ENCODE peak calls at places on chromosomes 6 and 20, in five cellular contexts. D is uterus, G is endothelial cell of umbilical vein, F is breast epithelium, U is stomach. H is an unnamed sample.

GRCh38 chr20:38021373-38021772 is 11.9 kb downstream of the TTI1 start:
- DNase-seq in D (no peak), G (no peak), F (no peak), U (no peak), H (no peak)

GRCh38 chr20:1242530-1242929 is 16.7 kb downstream of the RAD21L1 start:
- DNase-seq in U (no peak), D (no peak), G (peak; percentile 80), F (no peak), H (no peak)

GRCh38 chr6:42179956-42180335 is 6.8 kb downstream of the GUCA1A start:
- DNase-seq in G (no peak), D (no peak), F (no peak), U (no peak), H (no peak)

GRCh38 chr6:16334671-16335070 is 96.3 kb downstream of the GMPR start:
- DNase-seq in U (no peak), D (peak; percentile 90), G (no peak), F (no peak), H (peak; percentile 23)

GRCh38 chr6:26234421-26235239 is 130.4 kb upstream of the BTN3A2 start:
- DNase-seq in F (peak; percentile 65), U (peak; percentile 66), D (peak; percentile 75), G (peak; percentile 89), H (peak; percentile 95)

GRCh38 chr20:17765017-17765416 is 65.3 kb downstream of the BANF2 start:
- DNase-seq in D (no peak), G (no peak), F (no peak), U (no peak), H (no peak)

GRCh38 chr6:134814076-134814709 is 135.7 kb downstream of the ALDH8A1 start:
- DNase-seq in F (no peak), G (no peak), U (no peak), D (no peak), H (no peak)

GRCh38 chr6:158043586-158044524 is 62.2 kb downstream of the SYNJ2 start:
- DNase-seq in U (peak; percentile 55), D (no peak), G (no peak), F (no peak), H (peak; percentile 20)

GRCh38 chr20:63503524-63503923 is 4.6 kb upstream of the EEF1A2 start:
- DNase-seq in U (no peak), F (no peak), G (no peak), D (no peak), H (no peak)

GRCh38 chr6:42693725-42694323 is 28.6 kb downstream of the PRPH2 start:
- DNase-seq in G (no peak), U (no peak), F (no peak), D (no peak), H (no peak)

GRCh38 chr6:52304917-52305316 is 20.4 kb upstream of the MCM3 start:
- DNase-seq in U (no peak), D (no peak), F (no peak), G (no peak), H (no peak)

GRCh38 chr6:42260972-42261371 is 43.3 kb upstream of the MRPS10 start:
- DNase-seq in G (no peak), D (peak; percentile 58), F (no peak), U (no peak), H (peak; percentile 20)

GRCh38 chr6:25056130-25056529 is 120.4 kb upstream of the RIPOR2 start:
- DNase-seq in F (no peak), U (no peak), D (no peak), G (no peak), H (no peak)

GRCh38 chr6:43786664-43787329 is 16.8 kb downstream of the VEGFA start:
- DNase-seq in D (no peak), G (no peak), U (no peak), F (no peak), H (no peak)

GRCh38 chr6:154792761-154793160 is 59.5 kb downstream of the SCAF8 start:
- DNase-seq in F (no peak), U (no peak), G (no peak), D (no peak), H (no peak)

GRCh38 chr20:7938058-7938457 is 2.2 kb downstream of the HAO1 start:
- DNase-seq in D (no peak), U (no peak), F (no peak), G (no peak), H (no peak)

GRCh38 chr20:59933296-59933848 is at the start of gene SYCP2:
- DNase-seq in G (no peak), U (peak; percentile 61), F (peak; percentile 63), D (peak; percentile 30), H (peak; percentile 50)

GRCh38 chr6:13152804-13153203 is 175.5 kb downstream of the TBC1D7 start:
- DNase-seq in U (no peak), D (no peak), G (no peak), F (no peak), H (no peak)

GRCh38 chr20:21323640-21324039 is 20.5 kb downstream of the XRN2 start:
- DNase-seq in D (no peak), G (peak; percentile 89), F (no peak), U (no peak), H (peak; percentile 41)

GRCh38 chr6:166987930-166988329 is 11.3 kb upstream of the CEP43 start:
- DNase-seq in D (no peak), F (no peak), U (no peak), G (peak; percentile 7), H (no peak)

GRCh38 chr6:104003803-104004516 is 855.8 kb downstream of the HACE1 start:
- DNase-seq in F (no peak), U (no peak), D (no peak), G (no peak), H (no peak)

GRCh38 chr6:25138024-25138696 is 141.0 kb upstream of the CARMIL1 start:
- DNase-seq in D (peak; percentile 79), F (no peak), G (peak; percentile 84), U (peak; percentile 51), H (peak; percentile 84)

GRCh38 chr20:31861346-31862156 is 8.8 kb downstream of the DUSP15 start:
- DNase-seq in G (peak; percentile 56), D (peak; percentile 49), U (peak; percentile 58), F (peak; percentile 58), H (peak; percentile 66)

GRCh38 chr20:60869032-60869550 is 383.0 kb upstream of the CDH4 start:
- DNase-seq in U (no peak), D (no peak), G (no peak), F (no peak), H (no peak)

GRCh38 chr6:20569000-20569610 is 34.8 kb downstream of the CDKAL1 start:
- DNase-seq in G (no peak), D (no peak), U (no peak), F (no peak), H (no peak)

GRCh38 chr6:89313006-89313405 is 2.1 kb downstream of the GABRR2 start:
- DNase-seq in G (peak; percentile 32), U (no peak), F (no peak), D (no peak), H (no peak)

GRCh38 chr6:43478008-43478372 is 620 bp downstream of the TJAP1 start:
- DNase-seq in U (no peak), F (no peak), G (no peak), D (no peak), H (peak; percentile 63)

DNA sequence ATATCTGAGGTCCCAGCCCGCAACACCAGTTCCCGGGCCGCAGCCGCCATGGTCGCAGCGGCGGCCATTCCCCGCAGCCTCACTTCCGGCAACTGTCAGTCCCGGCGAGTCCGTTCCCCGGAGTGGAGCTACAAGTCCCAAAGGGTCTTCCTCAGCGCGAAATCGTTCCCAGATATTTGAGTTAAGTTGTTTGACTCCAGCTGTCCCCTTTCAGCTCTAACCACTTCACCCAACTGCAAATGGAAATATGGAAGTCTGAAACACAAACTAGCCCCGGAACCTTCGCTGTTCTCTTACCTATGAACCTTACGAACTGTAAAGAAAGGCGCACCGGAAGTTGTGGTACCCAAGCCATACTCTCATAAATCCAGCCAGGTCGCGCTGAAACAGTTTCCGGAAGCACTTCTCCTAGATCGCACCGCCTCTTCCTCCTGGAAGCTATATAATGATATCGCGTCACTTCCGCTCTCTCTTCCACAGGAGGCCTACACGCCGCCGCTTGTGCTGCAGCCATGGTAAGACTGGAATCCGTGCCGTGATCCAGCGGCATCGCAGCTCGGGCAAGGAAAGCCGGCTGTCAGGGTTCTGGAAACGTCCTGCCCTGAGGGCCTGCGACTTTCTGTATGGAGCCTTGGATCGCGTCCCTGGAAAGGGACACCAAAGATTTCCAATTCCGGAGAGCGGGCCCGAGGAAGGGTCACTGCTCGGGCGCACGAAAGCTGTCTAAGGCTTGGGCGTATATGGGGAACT is at the start of the genes RPS18 and VPS52:
- DNase-seq in F (peak; percentile 92), U (peak; percentile 95), D (peak; percentile 98), G (peak; percentile 99), H (peak; percentile 100)
- TF ChIP-seq POLR2A in F (peak; percentile 99), U (no peak), D (peak; percentile 97), G (peak; percentile 99), H (peak; percentile 98)

GRCh38 chr6:142945071-142945445 is at the start of gene HIVEP2:
- DNase-seq in D (peak; percentile 91), G (peak; percentile 84), F (peak; percentile 82), U (peak; percentile 88), H (peak; percentile 37)
- TF ChIP-seq POLR2A in D (peak; percentile 14), G (no peak), F (no peak), U (no peak), H (no peak)

GRCh38 chr20:35885212-35885611 is 69.1 kb downstream of the SCAND1 start:
- DNase-seq in G (no peak), U (no peak), D (no peak), F (no peak), H (no peak)

GRCh38 chr20:35891375-35891774 is 62.9 kb downstream of the SCAND1 start:
- DNase-seq in U (no peak), G (no peak), D (no peak), F (no peak), H (no peak)

GRCh38 chr20:35886537-35886936 is 67.8 kb downstream of the SCAND1 start:
- DNase-seq in G (no peak), F (no peak), D (no peak), U (no peak), H (peak; percentile 8)

GRCh38 chr20:35887393-35888064 is 66.8 kb downstream of the SCAND1 start:
- DNase-seq in D (no peak), G (no peak), U (no peak), F (no peak), H (peak; percentile 7)

DNA sequence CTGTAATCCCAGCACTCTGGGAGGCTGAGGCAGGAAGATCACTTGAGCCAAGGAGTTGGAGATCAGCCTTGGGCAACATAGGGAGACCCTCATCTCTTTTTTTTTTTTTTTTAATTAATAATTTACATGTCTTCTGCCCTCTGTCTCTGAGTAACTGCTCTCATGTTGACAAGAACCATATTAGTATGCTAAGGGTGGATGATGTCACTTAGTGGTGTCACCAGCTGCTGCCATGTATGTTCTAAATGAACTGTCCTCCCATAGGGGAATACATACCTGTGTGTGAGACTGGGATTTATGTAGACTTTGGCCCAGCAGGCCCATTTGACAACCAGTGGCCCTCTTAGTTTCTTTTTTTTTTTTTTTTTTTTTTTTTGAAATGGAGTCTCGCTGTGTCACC is 65.6 kb downstream of the SCAND1 start:
- DNase-seq in D (no peak), F (no peak), G (no peak), U (no peak), H (no peak)
- TF ChIP-seq POLR2A in D (no peak), F (no peak), G (no peak), U (no peak), H (no peak)

GRCh38 chr6:7201444-7201731 is 93.6 kb downstream of the RREB1 start:
- DNase-seq in G (no peak), D (no peak), U (no peak), F (no peak), H (no peak)

GRCh38 chr6:7204726-7205125 is 97.0 kb downstream of the RREB1 start:
- DNase-seq in U (no peak), D (no peak), G (no peak), F (no peak), H (no peak)

GRCh38 chr6:7200598-7201443 is 93.1 kb downstream of the RREB1 start:
- DNase-seq in U (peak; percentile 90), D (no peak), G (no peak), F (peak; percentile 71), H (peak; percentile 30)

GRCh38 chr6:7203939-7204338 is 96.2 kb downstream of the RREB1 start:
- DNase-seq in D (no peak), U (no peak), G (no peak), F (no peak), H (no peak)

GRCh38 chr6:7201732-7202541 is 94.2 kb downstream of the RREB1 start:
- DNase-seq in U (peak; percentile 51), D (no peak), F (no peak), G (no peak), H (peak; percentile 81)
- TF ChIP-seq POLR2A in U (no peak), D (no peak), F (no peak), G (no peak), H (peak; percentile 40)

H was measured in erythroblast.